ENCODE peak calls at places on chromosome 15, in five cellular contexts. One of them, this sample, is unnamed.

GRCh38 chr15:31843426-31844055 is 186.8 kb upstream of the CHRNA7 start:
- DNase-seq in cardiac muscle cell: no peak
- DNase-seq in stomach: no peak
- DNase-seq in neuronal stem cell: no peak
- DNase-seq in heart left ventricle: no peak
- DNase-seq in this sample: no peak

GRCh38 chr15:84797212-84797611 is 19.9 kb upstream of the ALPK3 start:
- DNase-seq in cardiac muscle cell: no peak
- DNase-seq in stomach: no peak
- DNase-seq in neuronal stem cell: no peak
- DNase-seq in heart left ventricle: no peak
- DNase-seq in this sample: no peak

GRCh38 chr15:70259030-70259424 is 161.3 kb upstream of the TLE3 start:
- DNase-seq in cardiac muscle cell: peak; percentile 74
- DNase-seq in stomach: peak; percentile 79
- DNase-seq in neuronal stem cell: no peak
- DNase-seq in heart left ventricle: peak; percentile 83
- DNase-seq in this sample: no peak

GRCh38 chr15:27617013-27617412 is 482.1 kb downstream of the OCA2 start:
- DNase-seq in cardiac muscle cell: no peak
- DNase-seq in stomach: no peak
- DNase-seq in neuronal stem cell: no peak
- DNase-seq in heart left ventricle: no peak
- DNase-seq in this sample: no peak

GRCh38 chr15:73986055-73986775 is 5.9 kb downstream of the STOML1 start:
- DNase-seq in cardiac muscle cell: no peak
- DNase-seq in stomach: no peak
- DNase-seq in neuronal stem cell: no peak
- DNase-seq in heart left ventricle: no peak
- DNase-seq in this sample: no peak

GRCh38 chr15:84402856-84403608 is 167.5 kb downstream of the GOLGA6L4 start:
- DNase-seq in cardiac muscle cell: no peak
- DNase-seq in stomach: no peak
- DNase-seq in neuronal stem cell: no peak
- DNase-seq in heart left ventricle: no peak
- DNase-seq in this sample: peak; percentile 4

GRCh38 chr15:71743861-71744382 is 66.4 kb upstream of the NR2E3 start:
- DNase-seq in cardiac muscle cell: peak; percentile 70
- DNase-seq in stomach: peak; percentile 73
- DNase-seq in neuronal stem cell: peak; percentile 48
- DNase-seq in heart left ventricle: peak; percentile 63
- DNase-seq in this sample: peak; percentile 64

GRCh38 chr15:77786181-77786890 is 153.6 kb upstream of the LINGO1 start:
- DNase-seq in cardiac muscle cell: no peak
- DNase-seq in stomach: no peak
- DNase-seq in neuronal stem cell: no peak
- DNase-seq in heart left ventricle: no peak
- DNase-seq in this sample: no peak

GRCh38 chr15:86935841-86936240 is 856.2 kb downstream of the AGBL1 start:
- DNase-seq in cardiac muscle cell: no peak
- DNase-seq in stomach: no peak
- DNase-seq in neuronal stem cell: no peak
- DNase-seq in heart left ventricle: no peak
- DNase-seq in this sample: no peak

GRCh38 chr15:28128036-28128435 is 28.9 kb upstream of the OCA2 start:
- DNase-seq in cardiac muscle cell: no peak
- DNase-seq in stomach: peak; percentile 25
- DNase-seq in neuronal stem cell: no peak
- DNase-seq in heart left ventricle: peak; percentile 78
- DNase-seq in this sample: no peak

GRCh38 chr15:94546838-94547237 is 315.5 kb downstream of the MCTP2 start:
- DNase-seq in cardiac muscle cell: no peak
- DNase-seq in stomach: no peak
- DNase-seq in neuronal stem cell: no peak
- DNase-seq in heart left ventricle: no peak
- DNase-seq in this sample: no peak

GRCh38 chr15:100628746-100629145 is 26.4 kb downstream of the ASB7 start:
- DNase-seq in cardiac muscle cell: no peak
- DNase-seq in stomach: no peak
- DNase-seq in neuronal stem cell: no peak
- DNase-seq in heart left ventricle: no peak
- DNase-seq in this sample: no peak

GRCh38 chr15:70091649-70092461 is 5.9 kb downstream of the TLE3 start:
- DNase-seq in cardiac muscle cell: no peak
- DNase-seq in stomach: peak; percentile 67
- DNase-seq in neuronal stem cell: no peak
- DNase-seq in heart left ventricle: no peak
- DNase-seq in this sample: no peak

GRCh38 chr15:67678948-67679347 is 136.4 kb downstream of the MAP2K5 start:
- DNase-seq in cardiac muscle cell: no peak
- DNase-seq in stomach: no peak
- DNase-seq in neuronal stem cell: peak; percentile 50
- DNase-seq in heart left ventricle: no peak
- DNase-seq in this sample: no peak

GRCh38 chr15:44340410-44340809 is 51.9 kb downstream of the GOLM2 start:
- DNase-seq in cardiac muscle cell: no peak
- DNase-seq in stomach: no peak
- DNase-seq in neuronal stem cell: no peak
- DNase-seq in heart left ventricle: no peak
- DNase-seq in this sample: no peak

GRCh38 chr15:37701230-37701629 is 233.2 kb upstream of the TMCO5A start:
- DNase-seq in cardiac muscle cell: no peak
- DNase-seq in stomach: no peak
- DNase-seq in neuronal stem cell: no peak
- DNase-seq in heart left ventricle: no peak
- DNase-seq in this sample: no peak

GRCh38 chr15:81071130-81071529 is 62.9 kb upstream of the CFAP161 start:
- DNase-seq in cardiac muscle cell: no peak
- DNase-seq in stomach: no peak
- DNase-seq in neuronal stem cell: no peak
- DNase-seq in heart left ventricle: no peak
- DNase-seq in this sample: no peak

GRCh38 chr15:85394552-85395333 is 14.3 kb downstream of the AKAP13 start:
- DNase-seq in cardiac muscle cell: no peak
- DNase-seq in stomach: no peak
- DNase-seq in neuronal stem cell: no peak
- DNase-seq in heart left ventricle: no peak
- DNase-seq in this sample: no peak

GRCh38 chr15:39323706-39324105 is 257.2 kb upstream of the THBS1 start:
- DNase-seq in cardiac muscle cell: no peak
- DNase-seq in stomach: no peak
- DNase-seq in neuronal stem cell: no peak
- DNase-seq in heart left ventricle: no peak
- DNase-seq in this sample: no peak

GRCh38 chr15:45361883-45362282 is 16.5 kb downstream of the GATM start:
- DNase-seq in cardiac muscle cell: no peak
- DNase-seq in stomach: no peak
- DNase-seq in neuronal stem cell: no peak
- DNase-seq in heart left ventricle: no peak
- DNase-seq in this sample: no peak

GRCh38 chr15:71691700-71692417 is 118.5 kb upstream of the NR2E3 start:
- DNase-seq in cardiac muscle cell: no peak
- DNase-seq in stomach: peak; percentile 71
- DNase-seq in neuronal stem cell: no peak
- DNase-seq in heart left ventricle: peak; percentile 42
- DNase-seq in this sample: no peak

GRCh38 chr15:63669074-63669473 is 71.9 kb downstream of the FBXL22 start:
- DNase-seq in cardiac muscle cell: no peak
- DNase-seq in stomach: no peak
- DNase-seq in neuronal stem cell: no peak
- DNase-seq in heart left ventricle: no peak
- DNase-seq in this sample: no peak
- H3K4me3 ChIP-seq in cardiac muscle cell: no peak overlapping the region
- H3K4me3 ChIP-seq in stomach: no peak overlapping the region
- H3K4me3 ChIP-seq in neuronal stem cell: no peak overlapping the region
- H3K4me3 ChIP-seq in heart left ventricle: no peak overlapping the region
- H3K4me3 ChIP-seq in this sample: no peak overlapping the region

DNA sequence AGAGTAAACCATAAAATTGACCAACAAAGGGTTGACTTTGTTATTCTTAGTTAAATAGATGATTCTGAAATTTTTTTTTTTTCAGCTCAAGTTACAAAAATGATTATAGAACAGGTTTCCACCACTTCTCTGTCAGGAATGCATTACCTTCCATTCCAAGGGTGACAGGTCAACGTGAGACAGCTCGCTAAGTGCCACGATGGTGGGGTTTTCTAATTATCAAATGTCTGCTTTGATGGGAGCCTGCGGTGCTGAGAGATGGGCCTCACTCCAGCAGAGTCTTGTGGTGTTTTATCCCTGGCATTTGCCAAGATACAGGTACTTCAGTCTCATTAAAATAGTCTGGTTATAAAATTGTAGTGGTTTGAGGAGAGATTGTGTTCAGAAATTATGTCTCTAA is 80.3 kb downstream of the CGNL1 start:
- DNase-seq in cardiac muscle cell: no peak
- DNase-seq in stomach: no peak
- DNase-seq in neuronal stem cell: no peak
- DNase-seq in heart left ventricle: no peak
- DNase-seq in this sample: no peak
- H3K36me3 ChIP-seq in cardiac muscle cell: peaks cover 38% of the 10 kb centered on the region
- H3K36me3 ChIP-seq in stomach: no peaks in the 10 kb centered on the region
- H3K36me3 ChIP-seq in neuronal stem cell: no peaks in the 10 kb centered on the region
- H3K36me3 ChIP-seq in heart left ventricle: no peaks in the 10 kb centered on the region
- H3K36me3 ChIP-seq in this sample: peaks cover 18% of the 10 kb centered on the region

DNA sequence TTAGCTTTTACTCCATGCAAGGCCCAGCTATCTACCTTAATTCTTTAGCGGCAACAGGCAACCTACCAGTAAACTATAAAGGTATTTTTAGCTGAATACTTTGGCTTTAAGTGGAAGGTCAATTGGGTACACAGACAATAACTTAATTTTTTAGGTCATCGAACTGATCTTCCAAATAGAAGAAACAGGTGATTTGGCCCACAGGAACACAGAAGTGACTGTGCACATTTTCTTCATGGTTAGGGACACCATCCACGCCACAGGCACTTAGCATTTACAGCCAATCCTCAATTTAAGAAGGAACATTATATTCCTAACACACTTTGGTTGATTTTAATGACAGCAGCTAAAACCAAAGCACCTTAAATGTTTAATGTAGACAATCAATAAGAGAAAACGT is 1.9 kb downstream of the ARPP19 start:
- DNase-seq in cardiac muscle cell: no peak
- DNase-seq in stomach: no peak
- DNase-seq in neuronal stem cell: no peak
- DNase-seq in heart left ventricle: no peak
- DNase-seq in this sample: no peak
- H3K4me3 ChIP-seq in cardiac muscle cell: peak overlapping the region; percentile 46
- H3K4me3 ChIP-seq in stomach: peak overlapping the region; percentile 61
- H3K4me3 ChIP-seq in neuronal stem cell: no peak overlapping the region
- H3K4me3 ChIP-seq in heart left ventricle: peak overlapping the region; percentile 63
- H3K4me3 ChIP-seq in this sample: peak overlapping the region; percentile 90

GRCh38 chr15:60526127-60526616 is 47.2 kb upstream of the ICE2 start:
- DNase-seq in cardiac muscle cell: no peak
- DNase-seq in stomach: peak; percentile 35
- DNase-seq in neuronal stem cell: no peak
- DNase-seq in heart left ventricle: peak; percentile 52
- DNase-seq in this sample: no peak
- H3K36me3 ChIP-seq in cardiac muscle cell: no peaks in the 10 kb centered on the region
- H3K36me3 ChIP-seq in stomach: no peaks in the 10 kb centered on the region
- H3K36me3 ChIP-seq in neuronal stem cell: no peaks in the 10 kb centered on the region
- H3K36me3 ChIP-seq in heart left ventricle: no peaks in the 10 kb centered on the region
- H3K36me3 ChIP-seq in this sample: peaks cover 20% of the 10 kb centered on the region

DNA sequence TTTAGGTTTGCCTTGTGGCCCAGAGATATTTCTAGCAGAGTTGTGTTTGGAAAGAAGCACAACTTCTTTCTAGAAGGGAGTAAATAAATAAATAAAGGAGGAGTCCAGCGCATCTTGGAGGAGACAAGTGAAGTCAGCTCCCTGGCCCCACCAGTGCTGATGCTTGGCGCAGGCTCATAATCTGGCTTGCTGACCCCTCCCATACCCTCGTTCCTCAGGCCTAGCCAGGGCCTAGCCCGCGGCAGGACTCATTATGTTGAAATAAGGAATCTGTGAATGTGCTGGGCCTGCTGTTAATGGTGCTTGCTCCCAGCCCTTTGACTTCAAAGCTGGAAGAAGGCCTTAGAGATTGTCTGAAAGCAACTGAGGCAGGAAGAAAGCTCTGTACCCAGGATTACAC is 3.1 kb downstream of the ZNF710 start:
- DNase-seq in cardiac muscle cell: no peak
- DNase-seq in stomach: no peak
- DNase-seq in neuronal stem cell: no peak
- DNase-seq in heart left ventricle: peak; percentile 47
- DNase-seq in this sample: no peak
- H3K4me3 ChIP-seq in cardiac muscle cell: no peak overlapping the region
- H3K4me3 ChIP-seq in stomach: no peak overlapping the region
- H3K4me3 ChIP-seq in neuronal stem cell: no peak overlapping the region
- H3K4me3 ChIP-seq in heart left ventricle: no peak overlapping the region
- H3K4me3 ChIP-seq in this sample: no peak overlapping the region

GRCh38 chr15:42232606-42233005 is 24.5 kb upstream of the VPS39 start:
- DNase-seq in cardiac muscle cell: no peak
- DNase-seq in stomach: no peak
- DNase-seq in neuronal stem cell: no peak
- DNase-seq in heart left ventricle: no peak
- DNase-seq in this sample: no peak
- H3K36me3 ChIP-seq in cardiac muscle cell: peaks cover 62% of the 10 kb centered on the region
- H3K36me3 ChIP-seq in stomach: peaks cover 28% of the 10 kb centered on the region
- H3K36me3 ChIP-seq in neuronal stem cell: peaks cover 97% of the 10 kb centered on the region
- H3K36me3 ChIP-seq in heart left ventricle: peaks cover 23% of the 10 kb centered on the region
- H3K36me3 ChIP-seq in this sample: peaks cover 62% of the 10 kb centered on the region